ENCODE peak calls at places on chromosome 5, in nine cellular contexts. J, Z, H, N, D, A, G, U and Y are unnamed samples.

GRCh38 chr5:77560677-77561263 is 68.7 kb upstream of the WDR41 start:
- DNase-seq in J (no peak), Z (peak; percentile 66), H (no peak), N (no peak), D (peak; percentile 66), A (peak; percentile 1), G (no peak), U (no peak), Y (no peak)

GRCh38 chr5:170254056-170254455 is 21.3 kb downstream of the C5orf58 start:
- DNase-seq in J (no peak), Z (peak; percentile 33), H (no peak), N (no peak), D (no peak), A (no peak), G (no peak), U (no peak), Y (no peak)

GRCh38 chr5:61808884-61809283 is 476.8 kb downstream of the ZSWIM6 start:
- DNase-seq in J (no peak), Z (no peak), H (no peak), N (no peak), D (no peak), A (no peak), G (no peak), U (no peak), Y (no peak)

GRCh38 chr5:23302438-23302837 is 205.0 kb upstream of the PRDM9 start:
- DNase-seq in J (no peak), Z (no peak), H (no peak), N (no peak), D (no peak), A (no peak), G (no peak), U (no peak), Y (no peak)

GRCh38 chr5:55044093-55044492 is 20.0 kb downstream of the GZMK start:
- DNase-seq in J (no peak), Z (no peak), H (no peak), N (no peak), D (no peak), A (no peak), G (no peak), U (no peak), Y (no peak)

GRCh38 chr5:1368756-1369155 is 23.9 kb upstream of the CLPTM1L start:
- DNase-seq in J (no peak), Z (no peak), H (no peak), N (no peak), D (no peak), A (no peak), G (no peak), U (no peak), Y (no peak)

GRCh38 chr5:72070519-72070918 is 36.8 kb upstream of the MAP1B start:
- DNase-seq in J (no peak), Z (no peak), H (no peak), N (no peak), D (no peak), A (no peak), G (no peak), U (no peak), Y (no peak)

GRCh38 chr5:28779161-28779754 is 1740.9 kb upstream of the CDH9 start:
- DNase-seq in J (no peak), Z (no peak), H (no peak), N (no peak), D (no peak), A (no peak), G (no peak), U (no peak), Y (no peak)

GRCh38 chr5:179806250-179807045 is at the start of gene MGAT4B:
- DNase-seq in J (no peak), Z (peak; percentile 58), H (peak; percentile 79), N (peak; percentile 50), D (peak; percentile 61), A (no peak), G (peak; percentile 79), U (peak; percentile 69), Y (peak; percentile 48)

GRCh38 chr5:147578228-147579024 is 68.6 kb upstream of the DPYSL3 start:
- DNase-seq in J (no peak), Z (peak; percentile 71), H (no peak), N (no peak), D (peak; percentile 86), A (no peak), G (no peak), U (no peak), Y (no peak)

GRCh38 chr5:177133119-177133844 is at the start of gene NSD1:
- DNase-seq in J (peak; percentile 87), Z (peak; percentile 76), H (peak; percentile 92), N (peak; percentile 77), D (peak; percentile 53), A (no peak), G (peak; percentile 93), U (peak; percentile 92), Y (peak; percentile 84)

DNA sequence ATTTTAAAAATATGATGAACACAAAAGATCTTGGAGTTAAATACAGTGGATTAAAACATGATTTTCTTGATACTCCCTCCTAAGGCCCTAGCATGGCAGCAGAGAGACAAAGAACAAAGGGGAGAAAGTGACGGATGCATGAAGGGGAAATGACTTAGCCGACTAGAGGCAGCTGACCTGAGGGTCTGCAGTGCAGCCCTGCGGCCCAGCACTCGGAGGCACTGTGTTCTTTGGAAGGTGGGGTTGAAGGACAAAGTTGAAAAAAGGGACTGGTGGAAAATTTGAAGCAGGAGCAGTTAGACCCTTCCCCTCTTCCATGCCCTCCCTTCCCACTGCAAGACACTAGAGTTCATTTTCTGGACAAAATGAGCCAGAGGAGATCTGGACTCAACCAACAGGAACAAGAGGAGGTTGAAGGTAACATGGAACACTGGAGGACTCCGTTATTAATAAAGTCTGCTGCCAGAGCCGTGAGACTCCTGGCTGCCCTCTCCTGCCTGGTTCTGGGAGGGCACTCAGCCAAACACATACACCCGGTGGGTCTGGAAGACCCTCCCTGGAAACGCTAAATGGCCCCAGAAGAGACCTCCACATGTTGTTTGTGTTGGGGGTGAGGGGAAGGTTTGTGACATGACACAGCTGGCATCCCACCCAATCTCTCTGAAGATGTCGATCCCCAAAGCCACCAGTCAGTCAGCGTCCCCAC is 98.1 kb downstream of the JMY start:
- DNase-seq in J (no peak), Z (no peak), H (no peak), N (no peak), D (no peak), A (no peak), G (no peak), U (no peak), Y (no peak)
- TF ChIP-seq CTCF in J (no peak), Z (no peak), H (no peak), N (no peak), D (no peak), A (peak; percentile 15), G (no peak), U (no peak), Y (no peak)

GRCh38 chr5:131109540-131110255 is 55.4 kb downstream of the HINT1 start:
- DNase-seq in J (no peak), Z (peak; percentile 57), H (no peak), N (peak; percentile 16), D (peak; percentile 62), A (no peak), G (no peak), U (no peak), Y (no peak)
- TF ChIP-seq CTCF in J (peak; percentile 51), Z (peak; percentile 69), H (peak; percentile 69), N (peak; percentile 89), D (peak; percentile 70), A (peak; percentile 68), G (peak; percentile 78), U (peak; percentile 43), Y (peak; percentile 71)

DNA sequence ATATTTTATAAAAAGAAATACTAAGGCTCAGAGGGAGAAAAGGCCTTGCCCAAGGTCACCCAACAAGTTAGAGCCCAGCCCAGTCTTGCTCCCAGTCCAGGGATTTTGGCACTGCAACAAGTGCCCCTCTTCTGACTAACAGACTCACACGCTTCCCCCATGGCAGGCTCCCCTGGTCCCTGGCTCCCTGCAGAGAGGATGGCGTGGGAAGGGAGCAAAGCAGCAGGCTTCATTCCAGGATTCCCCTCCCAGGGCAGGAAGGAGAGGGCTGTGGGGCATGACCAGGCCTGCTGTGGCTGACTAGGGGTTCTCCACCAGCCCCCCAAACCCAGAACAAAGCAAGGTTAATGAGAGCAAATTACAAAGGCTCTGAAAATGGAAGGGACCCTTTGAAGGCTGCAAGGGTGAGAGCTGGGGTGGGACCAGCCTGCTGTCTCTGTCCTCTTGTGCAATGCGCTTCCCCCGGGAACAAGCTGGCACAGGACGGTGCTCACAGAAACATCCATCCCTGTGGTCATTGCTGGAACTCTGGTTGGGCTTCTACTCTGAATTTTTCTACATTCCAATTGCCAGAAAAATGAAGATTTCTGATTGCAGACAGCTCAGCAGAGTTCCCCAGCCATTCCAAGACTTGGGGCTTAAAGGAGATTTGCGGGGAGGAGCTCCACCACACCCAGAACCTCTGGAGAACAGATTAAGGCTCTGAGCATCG is 37.1 kb upstream of the FAT2 start:
- DNase-seq in J (no peak), Z (no peak), H (peak; percentile 64), N (no peak), D (peak; percentile 64), A (no peak), G (no peak), U (no peak), Y (no peak)
- TF ChIP-seq CTCF in J (no peak), Z (no peak), H (no peak), N (no peak), D (peak; percentile 7), A (no peak), G (no peak), U (no peak), Y (no peak)

DNA sequence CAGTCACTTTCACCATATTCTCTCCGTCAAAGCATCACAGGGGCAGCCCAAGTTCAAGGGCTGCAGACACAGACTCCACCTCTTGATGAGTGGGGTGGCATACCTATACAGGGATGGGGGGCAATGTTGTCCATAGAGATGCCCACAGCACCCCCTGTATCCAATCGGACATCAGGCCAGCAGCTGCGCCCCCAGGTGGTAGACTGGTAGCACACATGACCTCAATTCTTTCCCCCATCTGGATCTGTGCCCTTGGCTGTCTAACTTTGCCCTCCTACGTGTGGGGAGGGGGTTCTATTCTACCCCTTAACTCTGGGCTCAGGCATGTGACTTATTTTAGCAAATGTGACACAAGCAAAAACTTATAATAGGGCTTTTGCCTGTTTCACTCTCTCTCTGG is 84.0 kb upstream of the SLC25A48 start:
- DNase-seq in J (no peak), Z (no peak), H (no peak), N (no peak), D (no peak), A (no peak), G (no peak), U (no peak), Y (no peak)
- TF ChIP-seq CTCF in J (no peak), Z (peak; percentile 3), H (no peak), N (peak; percentile 19), D (no peak), A (peak; percentile 6), G (no peak), U (no peak), Y (no peak)

GRCh38 chr5:142716963-142717362 is 31.1 kb upstream of the FGF1 start:
- DNase-seq in J (no peak), Z (peak; percentile 66), H (no peak), N (peak; percentile 56), D (peak; percentile 56), A (peak; percentile 33), G (peak; percentile 45), U (no peak), Y (peak; percentile 14)
- TF ChIP-seq CTCF in J (peak; percentile 9), Z (peak; percentile 63), H (peak; percentile 32), N (peak; percentile 63), D (peak; percentile 71), A (peak; percentile 80), G (no peak), U (no peak), Y (peak; percentile 61)

GRCh38 chr5:115956957-115957356 is 5.3 kb upstream of the LVRN start:
- DNase-seq in J (no peak), Z (no peak), H (no peak), N (no peak), D (no peak), A (no peak), G (no peak), U (no peak), Y (no peak)
- TF ChIP-seq CTCF in J (no peak), Z (no peak), H (no peak), N (no peak), D (no peak), A (no peak), G (no peak), U (no peak), Y (no peak)